ENCODE peak calls at places on chromosomes 7 and 10, in six cellular contexts. One of them, this sample, is unnamed.

GRCh38 chr7:150341263-150342118 is at the start of gene RARRES2:
- DNase-seq in GM20000: no peak
- DNase-seq in nucleus accumbens: no peak
- DNase-seq in stimulated activated CD8-positive, alpha-beta memory T cell treated with anti-CD3 and anti-CD28 coated beads, Interleukin-12 subunit alpha, Interleukin-12 subunit beta, amount 100 ng/mL, for 1 hour: no peak
- DNase-seq in stimulated activated naive CD4-positive, alpha-beta T cell: no peak
- DNase-seq in islet precursor cell: peak; percentile 78
- DNase-seq in this sample: peak; percentile 60

GRCh38 chr7:100509213-100509612 is 25.5 kb downstream of the NYAP1 start:
- DNase-seq in stimulated activated CD8-positive, alpha-beta memory T cell treated with anti-CD3 and anti-CD28 coated beads, Interleukin-12 subunit alpha, Interleukin-12 subunit beta, amount 100 ng/mL, for 1 hour: no peak
- DNase-seq in GM20000: no peak
- DNase-seq in stimulated activated naive CD4-positive, alpha-beta T cell: no peak
- DNase-seq in islet precursor cell: no peak
- DNase-seq in nucleus accumbens: no peak
- DNase-seq in this sample: peak; percentile 90

GRCh38 chr10:6058677-6059475 is 3.3 kb downstream of the IL2RA start:
- DNase-seq in nucleus accumbens: no peak
- DNase-seq in stimulated activated CD8-positive, alpha-beta memory T cell treated with anti-CD3 and anti-CD28 coated beads, Interleukin-12 subunit alpha, Interleukin-12 subunit beta, amount 100 ng/mL, for 1 hour: no peak
- DNase-seq in GM20000: no peak
- DNase-seq in stimulated activated naive CD4-positive, alpha-beta T cell: no peak
- DNase-seq in islet precursor cell: peak; percentile 19
- DNase-seq in this sample: no peak

GRCh38 chr7:68063171-68063570 is 1066.5 kb downstream of the TYW1 start:
- DNase-seq in GM20000: no peak
- DNase-seq in stimulated activated naive CD4-positive, alpha-beta T cell: no peak
- DNase-seq in nucleus accumbens: no peak
- DNase-seq in islet precursor cell: peak; percentile 57
- DNase-seq in stimulated activated CD8-positive, alpha-beta memory T cell treated with anti-CD3 and anti-CD28 coated beads, Interleukin-12 subunit alpha, Interleukin-12 subunit beta, amount 100 ng/mL, for 1 hour: no peak
- DNase-seq in this sample: no peak

GRCh38 chr10:133394801-133395221 is 854 bp downstream of the MTG1 start:
- DNase-seq in stimulated activated naive CD4-positive, alpha-beta T cell: no peak
- DNase-seq in nucleus accumbens: no peak
- DNase-seq in stimulated activated CD8-positive, alpha-beta memory T cell treated with anti-CD3 and anti-CD28 coated beads, Interleukin-12 subunit alpha, Interleukin-12 subunit beta, amount 100 ng/mL, for 1 hour: no peak
- DNase-seq in islet precursor cell: peak; percentile 43
- DNase-seq in GM20000: no peak
- DNase-seq in this sample: no peak

GRCh38 chr10:104548090-104548489 is 93.0 kb upstream of the SORCS3 start:
- DNase-seq in islet precursor cell: peak; percentile 63
- DNase-seq in GM20000: no peak
- DNase-seq in nucleus accumbens: no peak
- DNase-seq in stimulated activated CD8-positive, alpha-beta memory T cell treated with anti-CD3 and anti-CD28 coated beads, Interleukin-12 subunit alpha, Interleukin-12 subunit beta, amount 100 ng/mL, for 1 hour: no peak
- DNase-seq in stimulated activated naive CD4-positive, alpha-beta T cell: no peak
- DNase-seq in this sample: no peak

GRCh38 chr10:126908729-126909526 is 3.7 kb downstream of the DOCK1 start:
- DNase-seq in GM20000: no peak
- DNase-seq in islet precursor cell: no peak
- DNase-seq in stimulated activated naive CD4-positive, alpha-beta T cell: no peak
- DNase-seq in stimulated activated CD8-positive, alpha-beta memory T cell treated with anti-CD3 and anti-CD28 coated beads, Interleukin-12 subunit alpha, Interleukin-12 subunit beta, amount 100 ng/mL, for 1 hour: no peak
- DNase-seq in nucleus accumbens: no peak
- DNase-seq in this sample: no peak

GRCh38 chr7:93972029-93972725 is 32.0 kb downstream of the BET1 start:
- DNase-seq in GM20000: no peak
- DNase-seq in stimulated activated naive CD4-positive, alpha-beta T cell: no peak
- DNase-seq in stimulated activated CD8-positive, alpha-beta memory T cell treated with anti-CD3 and anti-CD28 coated beads, Interleukin-12 subunit alpha, Interleukin-12 subunit beta, amount 100 ng/mL, for 1 hour: no peak
- DNase-seq in islet precursor cell: no peak
- DNase-seq in nucleus accumbens: no peak
- DNase-seq in this sample: no peak

GRCh38 chr7:2843191-2843685 is 870 bp downstream of the GNA12 start:
- DNase-seq in GM20000: no peak
- DNase-seq in stimulated activated CD8-positive, alpha-beta memory T cell treated with anti-CD3 and anti-CD28 coated beads, Interleukin-12 subunit alpha, Interleukin-12 subunit beta, amount 100 ng/mL, for 1 hour: no peak
- DNase-seq in nucleus accumbens: no peak
- DNase-seq in islet precursor cell: no peak
- DNase-seq in stimulated activated naive CD4-positive, alpha-beta T cell: no peak
- DNase-seq in this sample: no peak

GRCh38 chr7:33705333-33705833 is 200.0 kb upstream of the BMPER start:
- DNase-seq in nucleus accumbens: no peak
- DNase-seq in stimulated activated CD8-positive, alpha-beta memory T cell treated with anti-CD3 and anti-CD28 coated beads, Interleukin-12 subunit alpha, Interleukin-12 subunit beta, amount 100 ng/mL, for 1 hour: no peak
- DNase-seq in GM20000: no peak
- DNase-seq in islet precursor cell: no peak
- DNase-seq in stimulated activated naive CD4-positive, alpha-beta T cell: no peak
- DNase-seq in this sample: no peak

GRCh38 chr7:17696422-17696821 is 243.9 kb downstream of the SNX13 start:
- DNase-seq in GM20000: no peak
- DNase-seq in stimulated activated CD8-positive, alpha-beta memory T cell treated with anti-CD3 and anti-CD28 coated beads, Interleukin-12 subunit alpha, Interleukin-12 subunit beta, amount 100 ng/mL, for 1 hour: no peak
- DNase-seq in stimulated activated naive CD4-positive, alpha-beta T cell: no peak
- DNase-seq in islet precursor cell: peak; percentile 75
- DNase-seq in nucleus accumbens: no peak
- DNase-seq in this sample: no peak